ENCODE peak calls at places on chromosomes 6 and 20, in nine cellular contexts. J, O, L, D, F, B, Z, Q and K are unnamed samples.

GRCh38 chr6:11093591-11094410 is at the start of gene SMIM13:
- DNase-seq in O (peak), Q (peak), J (peak), F (peak), D (peak), Z (peak), L (peak), B (peak), K (peak)

GRCh38 chr6:44503471-44503870 is 116.0 kb downstream of the CDC5L start:
- DNase-seq in Q (no peak), B (no peak), Z (no peak), L (no peak), O (no peak), F (no peak), J (no peak), D (no peak), K (no peak)

GRCh38 chr6:126786262-126786661 is 332.2 kb upstream of the RSPO3 start:
- DNase-seq in Z (no peak), F (no peak), D (no peak), J (no peak), Q (no peak), B (no peak), O (no peak), L (no peak), K (no peak)

GRCh38 chr6:19399406-19399805 is 437.8 kb upstream of the ID4 start:
- DNase-seq in J (no peak), D (no peak), Q (no peak), F (peak), L (no peak), B (peak), Z (no peak), O (no peak), K (peak)

GRCh38 chr6:35568967-35569606 is 56.4 kb upstream of the TULP1 start:
- DNase-seq in B (peak), D (peak), Q (peak), Z (no peak), O (no peak), J (no peak), L (no peak), F (no peak), K (no peak)

GRCh38 chr20:44460795-44461141 is 14.9 kb upstream of the TTPAL start:
- DNase-seq in B (peak), D (no peak), Q (no peak), J (no peak), O (no peak), F (peak), Z (no peak), L (peak), K (no peak)

GRCh38 chr20:41524980-41525613 is 93.1 kb downstream of the CHD6 start:
- DNase-seq in J (no peak), F (peak), D (no peak), B (peak), L (peak), Z (no peak), O (no peak), Q (no peak), K (peak)

GRCh38 chr6:67888546-67888885 is 746.6 kb upstream of the ADGRB3 start:
- DNase-seq in D (no peak), L (no peak), Q (no peak), B (no peak), J (no peak), F (no peak), Z (no peak), O (no peak), K (no peak)

GRCh38 chr6:137767931-137768690 is 98.9 kb upstream of the TNFAIP3 start:
- DNase-seq in F (peak), O (no peak), J (no peak), L (no peak), Q (no peak), Z (peak), B (peak), D (no peak), K (peak)

GRCh38 chr6:150668882-150669476 is 69.3 kb downstream of the PLEKHG1 start:
- DNase-seq in J (no peak), B (no peak), Q (no peak), F (peak), D (no peak), Z (no peak), O (no peak), L (no peak), K (no peak)

GRCh38 chr6:46610862-46611553 is 41.6 kb downstream of the CYP39A1 start:
- DNase-seq in O (no peak), Q (no peak), Z (no peak), L (no peak), D (no peak), B (no peak), F (peak), J (no peak), K (no peak)

GRCh38 chr6:144408151-144408550 is 123.0 kb downstream of the UTRN start:
- DNase-seq in D (no peak), Q (no peak), B (peak), L (no peak), O (no peak), Z (no peak), J (no peak), F (peak), K (peak)

GRCh38 chr6:54267798-54268197 is 40.4 kb upstream of the TINAG start:
- DNase-seq in B (peak), O (no peak), J (peak), D (no peak), Z (peak), F (peak), Q (no peak), L (peak), K (no peak)

GRCh38 chr6:22401206-22401605 is 104.4 kb upstream of the PRL start:
- DNase-seq in Z (no peak), F (no peak), Q (no peak), O (no peak), D (no peak), L (no peak), J (no peak), B (peak), K (no peak)

GRCh38 chr20:20759132-20759531 is 46.7 kb upstream of the RALGAPA2 start:
- DNase-seq in O (no peak), Z (no peak), L (no peak), J (no peak), Q (no peak), B (no peak), D (no peak), F (no peak), K (no peak)